ENCODE peak calls at places on chromosomes 16 and 17, in five cellular contexts. One of them, this sample, is unnamed.

GRCh38 chr16:9854665-9855064 is 327.6 kb downstream of the GRIN2A start:
- DNase-seq in posterior cingulate gyrus: no peak
- DNase-seq in EL: peak; percentile 71
- DNase-seq in NCI-H2081: no peak
- DNase-seq in foreskin melanocyte: no peak
- DNase-seq in this sample: no peak

GRCh38 chr17:22273308-22273707 is 581.0 kb downstream of the KCNJ18 start:
- DNase-seq in posterior cingulate gyrus: no peak
- DNase-seq in EL: no peak
- DNase-seq in NCI-H2081: no peak
- DNase-seq in foreskin melanocyte: no peak
- DNase-seq in this sample: no peak

GRCh38 chr16:79994413-79994812 is 393.9 kb upstream of the MAF start:
- DNase-seq in posterior cingulate gyrus: peak; percentile 67
- DNase-seq in EL: no peak
- DNase-seq in NCI-H2081: no peak
- DNase-seq in foreskin melanocyte: no peak
- DNase-seq in this sample: no peak

GRCh38 chr17:9219631-9220415 is 198.5 kb downstream of the NTN1 start:
- DNase-seq in posterior cingulate gyrus: no peak
- DNase-seq in EL: no peak
- DNase-seq in NCI-H2081: no peak
- DNase-seq in foreskin melanocyte: no peak
- DNase-seq in this sample: no peak

GRCh38 chr16:22353188-22353919 is 21.1 kb downstream of the CDR2 start:
- DNase-seq in posterior cingulate gyrus: no peak
- DNase-seq in EL: peak; percentile 85
- DNase-seq in NCI-H2081: no peak
- DNase-seq in foreskin melanocyte: peak; percentile 32
- DNase-seq in this sample: no peak

GRCh38 chr16:31138621-31139578 is 3.4 kb upstream of the PRSS8 start:
- DNase-seq in posterior cingulate gyrus: no peak
- DNase-seq in EL: peak; percentile 89
- DNase-seq in NCI-H2081: no peak
- DNase-seq in foreskin melanocyte: no peak
- DNase-seq in this sample: no peak

GRCh38 chr17:30297715-30298114 is 6.0 kb upstream of the BLMH start:
- DNase-seq in posterior cingulate gyrus: no peak
- DNase-seq in EL: no peak
- DNase-seq in NCI-H2081: no peak
- DNase-seq in foreskin melanocyte: no peak
- DNase-seq in this sample: no peak

GRCh38 chr17:33120103-33120502 is 128.5 kb downstream of the SPACA3 start:
- DNase-seq in posterior cingulate gyrus: peak; percentile 16
- DNase-seq in EL: no peak
- DNase-seq in NCI-H2081: no peak
- DNase-seq in foreskin melanocyte: peak; percentile 43
- DNase-seq in this sample: no peak

GRCh38 chr17:50407921-50408320 is 10.6 kb upstream of the LRRC59 start:
- DNase-seq in posterior cingulate gyrus: no peak
- DNase-seq in EL: no peak
- DNase-seq in NCI-H2081: no peak
- DNase-seq in foreskin melanocyte: no peak
- DNase-seq in this sample: no peak

GRCh38 chr16:1789643-1790045 is 3.9 kb downstream of the IGFALS start:
- DNase-seq in posterior cingulate gyrus: no peak
- DNase-seq in EL: no peak
- DNase-seq in NCI-H2081: no peak
- DNase-seq in foreskin melanocyte: no peak
- DNase-seq in this sample: no peak

GRCh38 chr17:3527468-3527867 is 30.1 kb downstream of the TRPV3 start:
- DNase-seq in posterior cingulate gyrus: no peak
- DNase-seq in EL: no peak
- DNase-seq in NCI-H2081: no peak
- DNase-seq in foreskin melanocyte: no peak
- DNase-seq in this sample: no peak